ENCODE peak calls at places on chromosome 21, in five cellular contexts. V, S, T, O and A are unnamed samples. For H3K4me1, the result is how much of the 10 kb centered on the place peaks cover.

GRCh38 chr21:28207776-28208175 is 784.9 kb downstream of the LTN1 start:
- DNase-seq in O (no peak), S (no peak), T (no peak), V (no peak), A (no peak)

GRCh38 chr21:35438643-35439404 is 389.7 kb upstream of the RUNX1 start:
- DNase-seq in O (no peak), V (peak), T (no peak), S (no peak), A (no peak)

GRCh38 chr21:45613396-45613795 is 30.1 kb upstream of the PCBP3 start:
- DNase-seq in S (peak), O (no peak), V (no peak), T (no peak), A (no peak)

GRCh38 chr21:44421901-44422840 is 33.1 kb upstream of the LRRC3 start:
- DNase-seq in T (no peak), S (peak), V (peak), O (peak), A (no peak)

GRCh38 chr21:46604975-46605758 is at the start of gene S100B:
- DNase-seq in S (peak), T (no peak), V (no peak), O (no peak), A (no peak)

GRCh38 chr21:44649701-44650100 is 3.5 kb downstream of the KRTAP10-11 start:
- DNase-seq in S (no peak), V (no peak), O (no peak), T (no peak), A (peak)

GRCh38 chr21:17429936-17430335 is 82.9 kb upstream of the CXADR start:
- DNase-seq in S (no peak), O (no peak), V (no peak), T (no peak), A (no peak)

GRCh38 chr21:21631961-21632360 is 633.8 kb downstream of the NCAM2 start:
- DNase-seq in T (no peak), O (no peak), S (peak), V (no peak), A (no peak)

GRCh38 chr21:29233611-29234540 is 64.8 kb upstream of the BACH1 start:
- DNase-seq in S (no peak), T (no peak), V (no peak), O (no peak), A (no peak)

GRCh38 chr21:28269173-28269572 is 723.5 kb downstream of the LTN1 start:
- DNase-seq in T (no peak), V (no peak), S (no peak), O (no peak), A (no peak)

GRCh38 chr21:28541371-28542112 is 451.1 kb downstream of the LTN1 start:
- DNase-seq in T (no peak), S (no peak), V (no peak), O (no peak), A (no peak)

GRCh38 chr21:30101967-30102366 is 64.6 kb downstream of the CLDN17 start:
- DNase-seq in V (no peak), T (no peak), O (no peak), S (no peak), A (no peak)

GRCh38 chr21:28587748-28588147 is 404.9 kb downstream of the LTN1 start:
- DNase-seq in O (no peak), S (no peak), V (no peak), T (no peak), A (no peak)

GRCh38 chr21:17045214-17045835 is 467.5 kb upstream of the CXADR start:
- DNase-seq in V (no peak), S (no peak), O (no peak), T (no peak), A (no peak)

GRCh38 chr21:28561772-28562171 is 430.9 kb downstream of the LTN1 start:
- DNase-seq in O (no peak), S (no peak), V (no peak), T (no peak), A (no peak)

GRCh38 chr21:31733521-31734149 is 1.7 kb upstream of the SCAF4 start:
- DNase-seq in V (no peak), S (no peak), T (no peak), O (no peak), A (no peak)

GRCh38 chr21:44800971-44801467 is 601 bp downstream of the UBE2G2 start:
- DNase-seq in T (no peak), S (no peak), O (no peak), V (no peak), A (no peak)

GRCh38 chr21:31557956-31558838 is 101.3 kb upstream of the SOD1 start:
- DNase-seq in S (peak), O (no peak), T (no peak), V (peak), A (no peak)

GRCh38 chr21:8988696-8989095 is 1532.7 kb upstream of the TPTE start:
- DNase-seq in O (no peak), V (no peak), S (no peak), T (no peak), A (peak)

GRCh38 chr21:20617130-20617529 is 381.1 kb upstream of the NCAM2 start:
- DNase-seq in T (peak), O (no peak), S (no peak), V (no peak), A (no peak)

GRCh38 chr21:30194701-30195299 is 21.1 kb downstream of the CLDN8 start:
- DNase-seq in T (peak), O (no peak), S (no peak), V (no peak), A (no peak)

GRCh38 chr21:34996304-34997081 is 52.6 kb downstream of the RUNX1 start:
- DNase-seq in O (no peak), S (no peak), V (peak), T (no peak), A (no peak)

GRCh38 chr21:45256912-45257672 is 30.6 kb downstream of the POFUT2 start:
- DNase-seq in V (no peak), T (no peak), S (no peak), O (no peak), A (peak)

GRCh38 chr21:28516011-28516410 is 476.7 kb downstream of the LTN1 start:
- DNase-seq in T (no peak), O (no peak), V (no peak), S (no peak), A (no peak)

GRCh38 chr21:28518620-28519019 is 474.1 kb downstream of the LTN1 start:
- DNase-seq in T (no peak), O (no peak), V (no peak), S (no peak), A (no peak)

GRCh38 chr21:25421327-25422028 is 185.8 kb downstream of the MRPL39 start:
- DNase-seq in V (peak), T (peak), O (no peak), S (no peak), A (no peak)

GRCh38 chr21:31612889-31613785 is 46.4 kb upstream of the SOD1 start:
- DNase-seq in S (no peak), T (no peak), V (no peak), O (no peak), A (no peak)

GRCh38 chr21:26070121-26070520 is 100.4 kb downstream of the APP start:
- DNase-seq in S (no peak), T (no peak), V (no peak), O (no peak), A (no peak)

GRCh38 chr21:45525153-45525909 is 16.9 kb downstream of the SLC19A1 start:
- DNase-seq in O (no peak), S (peak), V (peak), T (no peak), A (no peak)

GRCh38 chr21:16457498-16457897 is 727.7 kb downstream of the USP25 start:
- DNase-seq in O (no peak), T (no peak), V (no peak), S (no peak), A (no peak)

GRCh38 chr21:28770867-28771661 is 221.6 kb downstream of the LTN1 start:
- DNase-seq in T (no peak), V (no peak), O (no peak), S (no peak), A (no peak)

GRCh38 chr21:18603246-18603645 is 199.7 kb upstream of the TMPRSS15 start:
- DNase-seq in V (no peak), O (no peak), S (no peak), T (no peak), A (no peak)
- H3K27ac ChIP-seq in V (no peak), O (no peak), S (no peak), T (no peak), A (no peak)

GRCh38 chr21:37459575-37459974 is 93.0 kb downstream of the DYRK1A start:
- DNase-seq in T (no peak), V (no peak), S (no peak), O (no peak), A (no peak)
- H3K4me1 ChIP-seq in T (under half), V (half or more), S (under half), O (half or more), A (half or more)

DNA sequence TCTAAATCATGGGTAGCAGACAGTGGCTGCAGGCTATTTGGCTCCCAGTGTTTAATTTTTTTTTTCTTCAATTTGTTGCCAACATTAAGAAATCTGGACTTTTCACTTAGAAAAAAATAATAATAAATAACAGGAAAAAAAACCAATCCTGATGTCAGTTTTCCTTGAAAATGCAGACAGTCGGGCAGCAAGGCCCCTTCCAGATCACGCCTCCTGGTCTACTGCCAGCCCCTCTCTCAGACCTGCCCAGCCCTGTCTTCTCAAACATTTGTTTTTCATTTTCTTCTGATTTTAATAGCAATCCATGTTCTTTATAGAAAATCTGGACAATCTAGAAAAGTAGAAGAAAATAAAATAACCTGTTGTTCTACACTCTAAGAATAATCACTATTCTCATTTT is 15.5 kb downstream of the IFNGR2 start:
- DNase-seq in T (no peak), S (peak), O (peak), V (peak), A (no peak)
- H3K27ac ChIP-seq in T (no peak), S (no peak), O (peak), V (no peak), A (peak)

GRCh38 chr21:39984613-39985012 is 117.4 kb downstream of the PCP4 start:
- DNase-seq in V (no peak), S (no peak), T (no peak), O (no peak), A (no peak)

GRCh38 chr21:39976805-39977204 is 109.6 kb downstream of the PCP4 start:
- DNase-seq in O (no peak), V (no peak), T (no peak), S (no peak), A (no peak)

DNA sequence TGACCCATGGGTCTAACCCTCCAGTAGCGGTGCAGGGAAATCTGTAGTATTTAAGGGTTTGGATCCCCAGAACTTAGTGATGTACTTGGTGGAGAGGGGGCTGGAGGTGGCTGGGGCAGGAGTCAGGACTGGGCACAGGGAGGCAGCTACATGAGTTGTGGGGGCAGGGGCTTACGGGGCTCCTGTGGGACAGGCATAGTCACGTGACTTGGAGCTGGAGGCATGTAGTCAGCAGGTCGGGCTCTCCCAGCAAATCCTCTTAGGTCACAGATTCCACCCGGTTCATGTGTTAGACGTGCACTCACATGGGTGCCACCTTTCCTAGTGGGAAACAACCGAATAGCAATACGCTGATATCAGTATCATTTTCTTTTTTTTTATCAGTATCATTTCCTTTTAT is 112.1 kb downstream of the PCP4 start:
- DNase-seq in T (no peak), S (no peak), V (no peak), O (no peak), A (no peak)
- H3K4me1 ChIP-seq in T (under half), S (under half), V (under half), O (under half), A (under half)

GRCh38 chr21:42385619-42386018 is 10.2 kb downstream of the TMPRSS3 start:
- DNase-seq in S (peak), T (no peak), V (no peak), O (no peak), A (no peak)
- H3K27ac ChIP-seq in S (no peak), T (no peak), V (no peak), O (no peak), A (no peak)

DNA sequence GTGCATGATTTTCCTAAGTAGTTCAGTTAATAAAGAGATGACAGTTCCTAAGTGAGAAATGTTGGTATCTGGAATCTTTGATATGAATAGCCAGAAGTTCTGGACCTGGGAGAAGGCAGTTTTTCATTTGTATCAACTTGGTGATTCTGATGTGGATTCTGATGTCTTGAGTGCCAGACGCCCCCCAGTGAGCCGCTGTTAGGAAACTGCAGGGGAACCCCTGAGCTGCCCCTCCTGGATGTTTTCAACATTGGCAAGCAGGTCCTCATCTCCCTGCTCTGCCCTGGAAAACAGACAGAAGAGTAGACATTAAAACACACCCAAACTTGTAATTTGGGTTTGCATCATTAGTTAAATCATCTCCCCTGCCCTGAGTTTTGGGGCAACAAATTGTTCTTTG is 7.4 kb downstream of the ETS2 start:
- DNase-seq in S (no peak), V (no peak), T (peak), O (no peak), A (no peak)
- H3K4me1 ChIP-seq in S (under half), V (under half), T (under half), O (under half), A (half or more)

DNA sequence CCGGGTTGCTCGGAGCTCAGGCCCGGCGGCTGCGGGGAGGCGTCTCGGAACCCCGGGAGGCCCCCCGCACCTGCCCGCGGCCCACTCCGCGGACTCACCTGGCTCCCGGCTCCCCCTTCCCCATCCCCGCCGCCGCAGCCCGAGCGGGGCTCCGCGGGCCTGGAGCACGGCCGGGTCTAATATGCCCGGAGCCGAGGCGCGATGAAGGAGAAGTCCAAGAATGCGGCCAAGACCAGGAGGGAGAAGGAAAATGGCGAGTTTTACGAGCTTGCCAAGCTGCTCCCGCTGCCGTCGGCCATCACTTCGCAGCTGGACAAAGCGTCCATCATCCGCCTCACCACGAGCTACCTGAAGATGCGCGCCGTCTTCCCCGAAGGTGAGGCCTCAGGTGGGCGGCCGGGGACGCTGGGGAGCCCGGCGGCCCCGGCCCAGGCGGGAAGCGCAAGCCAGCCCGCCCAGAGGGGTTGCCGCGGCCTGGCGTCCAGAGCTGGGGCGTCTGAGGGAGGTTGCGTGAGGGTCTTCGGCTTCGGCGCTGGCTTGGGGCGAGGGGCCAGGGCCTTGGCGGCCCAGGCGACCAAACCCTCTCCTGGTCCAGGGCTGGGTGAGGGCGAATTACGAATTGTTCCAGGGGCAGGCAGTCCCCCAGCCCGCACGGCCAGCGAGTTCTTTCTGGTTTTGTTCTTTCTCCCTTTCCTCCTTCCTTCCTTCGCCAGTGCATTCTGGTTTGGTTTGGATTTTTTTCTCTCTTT is 805 bp downstream of the SIM2 start:
- DNase-seq in O (no peak), T (no peak), S (peak), V (no peak), A (no peak)
- H3K27ac ChIP-seq in O (no peak), T (no peak), S (no peak), V (no peak), A (no peak)

GRCh38 chr21:33211732-33212131 is 18.0 kb upstream of the IFNAR2 start:
- DNase-seq in T (no peak), S (no peak), V (no peak), O (no peak), A (peak)
- H3K4me1 ChIP-seq in T (under half), S (under half), V (under half), O (under half), A (under half)

DNA sequence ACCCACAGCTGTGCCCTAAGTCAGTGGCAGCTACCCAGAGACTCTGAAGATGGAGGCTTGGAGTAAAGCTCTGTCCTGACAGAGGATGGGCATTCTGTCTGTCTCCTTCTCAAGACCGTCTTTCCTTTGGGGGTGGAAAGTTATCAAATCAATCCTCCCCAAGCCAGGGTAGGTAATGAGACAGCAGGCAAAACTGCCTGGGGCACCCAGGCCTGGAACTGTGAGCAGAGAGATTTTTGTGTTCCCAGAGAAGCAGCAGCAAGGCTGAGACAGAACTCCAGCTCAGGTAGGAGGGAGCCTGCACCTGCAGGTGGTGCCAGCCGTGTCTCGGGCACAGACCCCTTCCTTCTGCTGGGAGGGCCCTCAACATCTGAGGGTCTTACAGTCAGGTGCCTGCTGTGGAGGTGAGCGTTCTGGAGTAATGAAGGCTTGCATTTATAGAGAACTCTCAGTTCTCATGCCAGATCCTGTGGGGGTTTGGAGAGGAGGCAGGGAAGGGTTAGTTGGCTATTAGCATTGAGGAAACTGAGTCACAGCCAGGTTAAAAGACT is 95.6 kb downstream of the RIPK4 start:
- DNase-seq in S (no peak), T (no peak), O (no peak), V (peak), A (no peak)
- H3K27ac ChIP-seq in S (no peak), T (no peak), O (no peak), V (no peak), A (no peak)

DNA sequence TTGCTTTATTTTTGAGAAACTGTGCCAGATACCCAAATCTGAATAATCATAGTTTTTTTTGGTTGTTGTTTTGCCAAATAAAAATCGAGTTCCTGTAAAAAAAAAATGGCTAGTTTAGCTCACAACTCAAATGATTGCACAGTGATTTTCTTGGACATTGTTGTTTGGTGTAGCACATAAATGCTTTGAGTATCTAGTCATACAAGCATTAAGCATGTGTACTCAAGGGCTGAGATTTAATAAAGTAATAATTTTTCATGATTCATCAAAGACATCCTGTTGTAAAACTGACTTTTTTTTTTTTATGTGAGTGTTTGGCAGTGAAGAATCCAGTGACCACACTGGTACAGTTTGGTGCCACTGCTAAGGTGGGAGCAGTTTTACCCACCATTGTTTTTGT is 18.8 kb downstream of the ITSN1 start:
- DNase-seq in S (no peak), O (no peak), V (no peak), T (no peak), A (no peak)
- H3K4me1 ChIP-seq in S (under half), O (under half), V (under half), T (under half), A (half or more)